ENCODE peak calls at places on chromosomes 1 and 21, in six cellular contexts. L, C, S, U, W and Z are unnamed samples.

GRCh38 chr1:41340655-41341364 is 20.4 kb upstream of the FOXO6 start:
- DNase-seq in L (no peak), C (no peak), S (no peak), U (no peak), W (no peak), Z (no peak)

GRCh38 chr21:34625194-34625593 is 10.3 kb upstream of the RCAN1 start:
- DNase-seq in L (peak), C (no peak), S (no peak), U (no peak), W (no peak), Z (no peak)

GRCh38 chr1:209783338-209783737 is 1.0 kb downstream of the C1orf74 start:
- DNase-seq in L (no peak), C (no peak), S (no peak), U (no peak), W (no peak), Z (no peak)

GRCh38 chr1:31834501-31834900 is 18.7 kb upstream of the SPOCD1 start:
- DNase-seq in L (no peak), C (no peak), S (no peak), U (peak), W (no peak), Z (no peak)

GRCh38 chr1:71184410-71184809 is 103.6 kb upstream of the ZRANB2 start:
- DNase-seq in L (no peak), C (no peak), S (no peak), U (no peak), W (no peak), Z (no peak)

GRCh38 chr21:43611598-43612369 is 47.5 kb downstream of the HSF2BP start:
- DNase-seq in L (peak), C (peak), S (peak), U (peak), W (peak), Z (no peak)

GRCh38 chr1:117147856-117148588 is 26.5 kb upstream of the TRIM45 start:
- DNase-seq in L (no peak), C (no peak), S (peak), U (no peak), W (no peak), Z (no peak)

GRCh38 chr21:17775431-17776126 is 43.6 kb downstream of the C21orf91 start:
- DNase-seq in L (no peak), C (peak), S (no peak), U (peak), W (no peak), Z (no peak)

GRCh38 chr1:200342511-200343400 is 67.1 kb downstream of the ZNF281 start:
- DNase-seq in L (no peak), C (no peak), S (no peak), U (no peak), W (no peak), Z (no peak)

GRCh38 chr21:25934771-25935224 is 200.0 kb downstream of the GABPA start:
- DNase-seq in L (peak), C (no peak), S (no peak), U (peak), W (no peak), Z (no peak)